ENCODE peak calls at places on chromosomes 4 and X, in four cellular contexts. One of them, this sample, is unnamed.

GRCh38 chr4:98663226-98664006 is 5.0 kb upstream of the TSPAN5 start:
- DNase-seq in WTC11: no peak
- DNase-seq in HepG2: no peak
- DNase-seq in GM12878: peak; percentile 84
- DNase-seq in this sample: no peak

GRCh38 chr4:111618908-111619307 is 526.3 kb upstream of the FAM241A start:
- DNase-seq in WTC11: no peak
- DNase-seq in HepG2: no peak
- DNase-seq in GM12878: no peak
- DNase-seq in this sample: no peak

GRCh38 chr4:113382704-113383103 is 333.3 kb downstream of the ANK2 start:
- DNase-seq in WTC11: no peak
- DNase-seq in HepG2: no peak
- DNase-seq in GM12878: no peak
- DNase-seq in this sample: no peak

GRCh38 chrX:71532078-71532752 is 689 bp upstream of the OGT start:
- DNase-seq in WTC11: no peak
- DNase-seq in HepG2: no peak
- DNase-seq in GM12878: no peak
- DNase-seq in this sample: peak; percentile 12

GRCh38 chr4:152729466-152729865 is 49.7 kb upstream of the TMEM154 start:
- DNase-seq in WTC11: no peak
- DNase-seq in HepG2: no peak
- DNase-seq in GM12878: no peak
- DNase-seq in this sample: no peak

GRCh38 chrX:107683124-107683895 is 55.0 kb downstream of the PRPS1 start:
- DNase-seq in WTC11: no peak
- DNase-seq in HepG2: no peak
- DNase-seq in GM12878: no peak
- DNase-seq in this sample: no peak

GRCh38 chr4:71426381-71427042 is 87.7 kb downstream of the SLC4A4 start:
- DNase-seq in WTC11: no peak
- DNase-seq in HepG2: no peak
- DNase-seq in GM12878: no peak
- DNase-seq in this sample: no peak

GRCh38 chr4:72525938-72526337 is 43.1 kb downstream of the ADAMTS3 start:
- DNase-seq in WTC11: no peak
- DNase-seq in HepG2: no peak
- DNase-seq in GM12878: no peak
- DNase-seq in this sample: no peak

GRCh38 chr4:183241322-183241640 is 78.8 kb downstream of the CLDN22 start:
- DNase-seq in WTC11: no peak
- DNase-seq in HepG2: no peak
- DNase-seq in GM12878: no peak
- DNase-seq in this sample: peak; percentile 11

GRCh38 chr4:155999743-156000142 is 46.1 kb upstream of the CTSO start:
- DNase-seq in WTC11: peak; percentile 88
- DNase-seq in HepG2: no peak
- DNase-seq in GM12878: no peak
- DNase-seq in this sample: no peak

GRCh38 chrX:9724711-9725110 is 40.9 kb downstream of the GPR143 start:
- DNase-seq in WTC11: no peak
- DNase-seq in HepG2: no peak
- DNase-seq in GM12878: no peak
- DNase-seq in this sample: no peak

GRCh38 chrX:1153940-1154339 is 58.5 kb downstream of the CRLF2 start:
- DNase-seq in WTC11: no peak
- DNase-seq in HepG2: no peak
- DNase-seq in GM12878: no peak
- DNase-seq in this sample: no peak

GRCh38 chrX:103063918-103064434 is at the start of gene BEX1:
- DNase-seq in WTC11: peak; percentile 68
- DNase-seq in HepG2: peak; percentile 35
- DNase-seq in GM12878: no peak
- DNase-seq in this sample: no peak

GRCh38 chrX:42079968-42080367 is 156.6 kb upstream of the CASK start:
- DNase-seq in WTC11: no peak
- DNase-seq in HepG2: no peak
- DNase-seq in GM12878: no peak
- DNase-seq in this sample: no peak

GRCh38 chrX:10329984-10330383 is 173.2 kb downstream of the CLCN4 start:
- DNase-seq in WTC11: no peak
- DNase-seq in HepG2: no peak
- DNase-seq in GM12878: no peak
- DNase-seq in this sample: no peak

GRCh38 chr4:63700569-63700968 is 708.7 kb downstream of the TECRL start:
- DNase-seq in WTC11: no peak
- DNase-seq in HepG2: no peak
- DNase-seq in GM12878: no peak
- DNase-seq in this sample: no peak

GRCh38 chrX:53316860-53317237 is 35.5 kb upstream of the IQSEC2 start:
- DNase-seq in WTC11: no peak
- DNase-seq in HepG2: no peak
- DNase-seq in GM12878: no peak
- DNase-seq in this sample: no peak

GRCh38 chrX:53309837-53310236 is 28.5 kb upstream of the IQSEC2 start:
- DNase-seq in WTC11: no peak
- DNase-seq in HepG2: no peak
- DNase-seq in GM12878: no peak
- DNase-seq in this sample: no peak

GRCh38 chrX:53316121-53316859 is 34.9 kb upstream of the IQSEC2 start:
- DNase-seq in WTC11: no peak
- DNase-seq in HepG2: no peak
- DNase-seq in GM12878: no peak
- DNase-seq in this sample: no peak

GRCh38 chrX:53313746-53314105 is 32.3 kb upstream of the IQSEC2 start:
- DNase-seq in WTC11: no peak
- DNase-seq in HepG2: no peak
- DNase-seq in GM12878: no peak
- DNase-seq in this sample: no peak

GRCh38 chrX:53312946-53313745 is 31.8 kb upstream of the IQSEC2 start:
- DNase-seq in WTC11: peak; percentile 68
- DNase-seq in HepG2: peak; percentile 13
- DNase-seq in GM12878: peak; percentile 17
- DNase-seq in this sample: peak; percentile 47
- TF ChIP-seq ESRRA in WTC11: no peak
- TF ChIP-seq ESRRA in HepG2: no peak
- TF ChIP-seq ESRRA in GM12878: no peak
- TF ChIP-seq ESRRA in this sample: no peak

DNA sequence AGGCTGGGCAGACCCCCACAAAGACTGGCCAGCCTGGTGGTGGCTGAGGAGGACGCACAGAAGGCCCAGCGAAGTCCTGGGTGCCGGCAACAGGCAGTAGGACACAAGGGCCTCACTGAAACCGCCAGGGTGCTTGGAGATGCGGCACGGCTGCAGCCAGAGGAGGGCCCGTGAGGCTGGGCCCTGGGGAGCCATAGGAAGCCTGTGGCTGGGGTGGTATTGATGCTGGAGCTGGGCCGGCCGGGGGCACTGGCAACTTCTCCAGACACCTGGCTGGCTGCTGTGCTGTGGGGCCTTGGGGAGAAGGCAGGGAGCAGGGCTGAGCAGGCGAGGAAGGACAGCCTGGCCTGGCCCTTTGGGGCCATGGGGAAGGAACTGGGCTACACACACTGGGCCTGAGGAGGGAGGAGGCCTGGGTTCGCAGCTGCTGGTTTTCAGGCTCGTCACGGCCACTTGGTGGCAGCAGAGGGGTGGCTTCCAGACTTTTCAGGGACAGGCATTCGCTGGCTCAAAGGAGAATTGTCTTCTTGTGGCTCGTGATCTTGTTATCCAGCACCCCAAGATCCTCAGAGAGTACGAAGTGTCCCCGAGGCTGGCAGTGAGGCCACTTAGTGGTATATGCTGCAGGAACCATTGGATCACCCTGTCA is 37.2 kb downstream of the ATP2B3 start:
- DNase-seq in WTC11: peak; percentile 74
- DNase-seq in HepG2: peak; percentile 27
- DNase-seq in GM12878: no peak
- DNase-seq in this sample: peak; percentile 62
- TF ChIP-seq ESRRA in WTC11: no peak
- TF ChIP-seq ESRRA in HepG2: no peak
- TF ChIP-seq ESRRA in GM12878: no peak
- TF ChIP-seq ESRRA in this sample: no peak

DNA sequence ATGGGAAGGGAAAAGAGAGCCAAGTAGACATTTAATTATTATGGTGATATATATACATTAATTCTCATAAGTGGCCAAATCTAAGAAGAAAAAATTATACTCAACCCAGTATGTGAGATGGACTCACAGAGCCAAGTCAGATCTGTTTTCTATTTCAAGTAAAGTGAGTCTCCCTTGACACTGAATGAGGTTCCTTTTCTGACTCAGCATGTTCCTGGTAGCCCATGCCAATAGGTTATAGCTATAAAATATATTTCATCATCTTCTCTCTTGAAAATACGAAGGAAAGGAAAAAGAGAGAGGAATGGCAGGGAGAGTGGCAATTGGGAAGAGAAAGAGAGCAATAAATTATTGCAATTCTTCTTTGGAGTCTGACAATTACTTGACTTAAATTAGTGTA is 68.8 kb upstream of the GRIA2 start:
- DNase-seq in WTC11: no peak
- DNase-seq in HepG2: no peak
- DNase-seq in GM12878: no peak
- DNase-seq in this sample: no peak
- TF ChIP-seq ESRRA in WTC11: no peak
- TF ChIP-seq ESRRA in HepG2: no peak
- TF ChIP-seq ESRRA in GM12878: no peak
- TF ChIP-seq ESRRA in this sample: no peak

GRCh38 chr4:100014616-100015015 is 64.5 kb upstream of the H2AZ1 start:
- DNase-seq in WTC11: no peak
- DNase-seq in HepG2: no peak
- DNase-seq in GM12878: no peak
- DNase-seq in this sample: no peak
- TF ChIP-seq ESRRA in WTC11: no peak
- TF ChIP-seq ESRRA in HepG2: no peak
- TF ChIP-seq ESRRA in GM12878: no peak
- TF ChIP-seq ESRRA in this sample: no peak

DNA sequence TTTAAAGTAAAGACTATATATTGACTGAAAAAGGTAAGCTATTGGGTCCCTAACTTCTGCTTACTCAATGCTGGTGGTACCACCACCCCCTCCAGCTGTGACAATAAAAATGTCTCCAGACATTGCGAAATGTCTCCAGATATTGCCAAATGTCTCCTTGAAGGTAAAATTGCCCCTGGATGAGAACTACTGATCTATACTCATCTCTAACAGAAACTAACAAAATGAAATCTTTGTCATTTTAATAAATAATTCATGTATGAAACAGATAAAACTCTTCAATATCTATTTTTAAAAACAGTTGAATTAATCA is 20.1 kb downstream of the CLTRN start:
- DNase-seq in WTC11: no peak
- DNase-seq in HepG2: no peak
- DNase-seq in GM12878: no peak
- DNase-seq in this sample: no peak
- TF ChIP-seq ESRRA in WTC11: no peak
- TF ChIP-seq ESRRA in HepG2: no peak
- TF ChIP-seq ESRRA in GM12878: no peak
- TF ChIP-seq ESRRA in this sample: no peak

GRCh38 chrX:120549483-120550452 is 11.0 kb downstream of the CUL4B start:
- DNase-seq in WTC11: no peak
- DNase-seq in HepG2: peak; percentile 76
- DNase-seq in GM12878: no peak
- DNase-seq in this sample: peak; percentile 88
- TF ChIP-seq ESRRA in WTC11: no peak
- TF ChIP-seq ESRRA in HepG2: no peak
- TF ChIP-seq ESRRA in GM12878: no peak
- TF ChIP-seq ESRRA in this sample: no peak

GRCh38 chr4:172147702-172148101 is 334.5 kb downstream of the GALNTL6 start:
- DNase-seq in WTC11: no peak
- DNase-seq in HepG2: no peak
- DNase-seq in GM12878: no peak
- DNase-seq in this sample: peak; percentile 3
- TF ChIP-seq ESRRA in WTC11: no peak
- TF ChIP-seq ESRRA in HepG2: no peak
- TF ChIP-seq ESRRA in GM12878: no peak
- TF ChIP-seq ESRRA in this sample: no peak

DNA sequence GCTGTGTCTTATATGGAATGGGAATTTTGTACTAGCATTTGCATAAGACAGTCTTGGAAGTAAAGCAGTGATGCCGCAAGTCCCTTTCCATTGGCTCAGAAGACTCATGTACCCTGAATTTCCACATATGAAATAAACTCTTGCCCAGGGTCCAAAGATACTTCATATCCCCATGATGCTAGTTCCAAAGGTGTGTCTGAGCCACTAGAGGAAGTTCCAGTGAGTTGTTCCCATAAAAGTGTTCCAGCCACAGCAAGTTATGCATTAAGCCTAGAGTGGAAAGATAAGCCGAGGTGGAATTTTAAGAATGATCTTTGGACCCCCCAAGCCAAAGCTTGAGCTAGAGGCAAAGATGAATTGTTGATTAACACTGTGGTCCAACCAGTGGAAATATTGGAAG is 9.3 kb upstream of the CEP135 start:
- DNase-seq in WTC11: no peak
- DNase-seq in HepG2: peak; percentile 12
- DNase-seq in GM12878: no peak
- DNase-seq in this sample: no peak
- TF ChIP-seq ESRRA in WTC11: no peak
- TF ChIP-seq ESRRA in HepG2: no peak
- TF ChIP-seq ESRRA in GM12878: no peak
- TF ChIP-seq ESRRA in this sample: no peak

GRCh38 chrX:120585702-120586101 is 18.2 kb upstream of the MCTS1 start:
- DNase-seq in WTC11: no peak
- DNase-seq in HepG2: no peak
- DNase-seq in GM12878: no peak
- DNase-seq in this sample: no peak
- TF ChIP-seq ESRRA in WTC11: no peak
- TF ChIP-seq ESRRA in HepG2: no peak
- TF ChIP-seq ESRRA in GM12878: no peak
- TF ChIP-seq ESRRA in this sample: no peak

DNA sequence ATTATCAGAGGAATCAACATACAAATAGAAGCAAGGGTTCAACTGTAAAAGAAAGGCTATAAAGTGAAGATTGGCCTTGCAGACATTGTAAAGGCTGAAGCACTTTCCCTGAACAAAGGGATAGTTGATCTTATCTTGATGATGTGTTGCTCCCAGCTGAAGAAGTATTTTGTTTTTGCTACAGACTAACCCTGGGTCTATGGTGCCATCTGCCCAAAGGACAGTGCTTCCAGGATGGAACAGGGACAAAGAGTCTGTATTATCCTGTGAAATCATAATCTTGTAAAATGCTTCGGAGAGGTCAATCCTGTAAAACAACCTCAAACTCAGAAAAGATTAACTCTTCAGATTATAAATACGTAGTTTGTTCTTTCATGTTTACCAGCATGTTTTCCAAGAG is 251.7 kb upstream of the ANKRD50 start:
- DNase-seq in WTC11: no peak
- DNase-seq in HepG2: no peak
- DNase-seq in GM12878: no peak
- DNase-seq in this sample: no peak
- TF ChIP-seq ESRRA in WTC11: no peak
- TF ChIP-seq ESRRA in HepG2: no peak
- TF ChIP-seq ESRRA in GM12878: no peak
- TF ChIP-seq ESRRA in this sample: no peak